ENCODE peak calls at places on chromosomes 13 and 19, in seven cellular contexts. R, G, K, P, T, M and Z are unnamed samples.

GRCh38 chr19:17302391-17303166 is 646 bp downstream of the ABHD8 start:
- DNase-seq in R (no peak), G (no peak), K (no peak), P (peak; percentile 33), T (peak; percentile 85), M (no peak), Z (no peak)

GRCh38 chr19:13946414-13946813 is 5.9 kb upstream of the DCAF15 start:
- DNase-seq in R (no peak), G (no peak), K (no peak), P (no peak), T (no peak), M (no peak), Z (peak; percentile 87)

GRCh38 chr19:46082728-46083050 is 41.8 kb downstream of the IGFL3 start:
- DNase-seq in R (no peak), G (no peak), K (no peak), P (no peak), T (no peak), M (no peak), Z (peak; percentile 89)

GRCh38 chr13:85430216-85430615 is 369.0 kb downstream of the SLITRK6 start:
- DNase-seq in R (no peak), G (no peak), K (no peak), P (no peak), T (no peak), M (no peak), Z (peak; percentile 26)

GRCh38 chr13:54633461-54633860 is 1604.8 kb downstream of the OLFM4 start:
- DNase-seq in R (no peak), G (no peak), K (no peak), P (no peak), T (no peak), M (no peak), Z (no peak)

GRCh38 chr19:35347171-35347929 is at the start of gene FFAR1:
- DNase-seq in R (no peak), G (no peak), K (no peak), P (peak; percentile 42), T (peak; percentile 81), M (peak; percentile 29), Z (no peak)

GRCh38 chr13:95814494-95814893 is 137.6 kb downstream of the DNAJC3 start:
- DNase-seq in R (no peak), G (no peak), K (no peak), P (no peak), T (no peak), M (no peak), Z (no peak)

GRCh38 chr13:50123862-50124535 is 108.8 kb downstream of the KCNRG start:
- DNase-seq in R (peak; percentile 87), G (peak; percentile 87), K (peak; percentile 97), P (peak; percentile 89), T (no peak), M (peak; percentile 90), Z (peak; percentile 69)

GRCh38 chr13:80199585-80200292 is 141.2 kb downstream of the SPRY2 start:
- DNase-seq in R (no peak), G (no peak), K (no peak), P (no peak), T (no peak), M (no peak), Z (no peak)

GRCh38 chr13:26228080-26228479 is 6.0 kb upstream of the RNF6 start:
- DNase-seq in R (no peak), G (no peak), K (no peak), P (no peak), T (no peak), M (no peak), Z (no peak)

GRCh38 chr13:113907637-113908617 is 44.1 kb upstream of the GAS6 start:
- DNase-seq in R (no peak), G (no peak), K (peak; percentile 97), P (no peak), T (no peak), M (no peak), Z (peak; percentile 93)

GRCh38 chr13:41546372-41547252 is 89.3 kb downstream of the RGCC start:
- DNase-seq in R (no peak), G (no peak), K (peak; percentile 89), P (no peak), T (no peak), M (no peak), Z (peak; percentile 78)

GRCh38 chr19:5719274-5719960 is 529 bp downstream of the LONP1 start:
- DNase-seq in R (no peak), G (no peak), K (peak; percentile 13), P (peak; percentile 44), T (no peak), M (no peak), Z (no peak)

GRCh38 chr13:38346764-38347163 is 2.9 kb upstream of the UFM1 start:
- DNase-seq in R (no peak), G (no peak), K (no peak), P (no peak), T (no peak), M (no peak), Z (peak; percentile 36)

GRCh38 chr13:114105351-114106225 is 26.8 kb downstream of the RASA3 start:
- DNase-seq in R (peak; percentile 14), G (no peak), K (no peak), P (peak; percentile 1), T (peak; percentile 75), M (peak; percentile 18), Z (no peak)

GRCh38 chr19:3478409-3479176 is 1.7 kb downstream of the SMIM24 start:
- DNase-seq in R (no peak), G (no peak), K (no peak), P (no peak), T (no peak), M (peak; percentile 15), Z (no peak)

GRCh38 chr19:52566588-52566987 is 3.5 kb upstream of the ZNF701 start:
- DNase-seq in R (no peak), G (no peak), K (peak; percentile 84), P (no peak), T (no peak), M (no peak), Z (peak; percentile 84)

GRCh38 chr19:7559102-7559501 is 23.6 kb downstream of the PNPLA6 start:
- DNase-seq in R (no peak), G (no peak), K (no peak), P (no peak), T (no peak), M (no peak), Z (no peak)

GRCh38 chr19:1425102-1425842 is 12.9 kb upstream of the RPS15 start:
- DNase-seq in R (no peak), G (no peak), K (no peak), P (peak; percentile 92), T (no peak), M (no peak), Z (peak; percentile 93)
- H3K4me1 ChIP-seq in R (no peaks in the 10 kb centered on the region), G (peaks cover 28% of the 10 kb centered on the region), K (no peaks in the 10 kb centered on the region), P (peaks cover 8% of the 10 kb centered on the region), T (no peaks in the 10 kb centered on the region), M (no peaks in the 10 kb centered on the region), Z (peaks cover 7% of the 10 kb centered on the region)

GRCh38 chr19:31144471-31144870 is 204.8 kb downstream of the TSHZ3 start:
- DNase-seq in R (no peak), G (no peak), K (no peak), P (no peak), T (no peak), M (no peak), Z (no peak)

GRCh38 chr19:31140717-31141116 is 208.5 kb downstream of the TSHZ3 start:
- DNase-seq in R (no peak), G (no peak), K (peak; percentile 55), P (no peak), T (no peak), M (no peak), Z (peak; percentile 62)

GRCh38 chr19:31144069-31144468 is 205.2 kb downstream of the TSHZ3 start:
- DNase-seq in R (no peak), G (no peak), K (no peak), P (peak; percentile 2), T (no peak), M (no peak), Z (no peak)

GRCh38 chr19:31139871-31140505 is 209.2 kb downstream of the TSHZ3 start:
- DNase-seq in R (no peak), G (no peak), K (peak; percentile 90), P (no peak), T (no peak), M (no peak), Z (peak; percentile 85)

DNA sequence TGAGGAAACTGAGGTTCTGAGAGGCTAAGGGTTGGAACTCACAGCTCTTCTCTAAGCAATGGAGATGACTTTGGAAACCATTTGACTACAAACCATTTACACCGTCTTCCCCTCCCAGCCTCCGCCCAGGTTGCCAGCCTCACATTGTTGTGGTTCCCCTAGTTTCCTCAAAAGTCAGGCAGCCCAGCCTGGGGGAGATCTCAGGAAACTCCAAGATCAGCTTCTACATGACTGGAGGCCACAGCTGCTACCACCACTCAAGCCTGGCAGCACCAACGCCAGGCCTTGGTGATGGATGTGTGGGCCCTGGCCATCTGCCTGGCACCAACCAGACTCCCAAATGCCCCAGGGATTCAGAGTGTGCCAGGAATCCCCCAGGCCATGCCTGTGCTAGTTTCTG is 207.9 kb downstream of the TSHZ3 start:
- DNase-seq in R (no peak), G (no peak), K (no peak), P (no peak), T (no peak), M (no peak), Z (no peak)
- H3K27ac ChIP-seq in R (no peak overlapping the region), G (no peak overlapping the region), K (no peak overlapping the region), P (no peak overlapping the region), T (peak overlapping the region; percentile 1), M (no peak overlapping the region), Z (no peak overlapping the region)

GRCh38 chr13:31051999-31052398 is 109.7 kb downstream of the HSPH1 start:
- DNase-seq in R (no peak), G (no peak), K (peak; percentile 8), P (no peak), T (no peak), M (no peak), Z (no peak)
- TF ChIP-seq CTCF in R (no peak), G (no peak), K (no peak), P (no peak), T (no peak), M (no peak), Z (peak; percentile 39)

DNA sequence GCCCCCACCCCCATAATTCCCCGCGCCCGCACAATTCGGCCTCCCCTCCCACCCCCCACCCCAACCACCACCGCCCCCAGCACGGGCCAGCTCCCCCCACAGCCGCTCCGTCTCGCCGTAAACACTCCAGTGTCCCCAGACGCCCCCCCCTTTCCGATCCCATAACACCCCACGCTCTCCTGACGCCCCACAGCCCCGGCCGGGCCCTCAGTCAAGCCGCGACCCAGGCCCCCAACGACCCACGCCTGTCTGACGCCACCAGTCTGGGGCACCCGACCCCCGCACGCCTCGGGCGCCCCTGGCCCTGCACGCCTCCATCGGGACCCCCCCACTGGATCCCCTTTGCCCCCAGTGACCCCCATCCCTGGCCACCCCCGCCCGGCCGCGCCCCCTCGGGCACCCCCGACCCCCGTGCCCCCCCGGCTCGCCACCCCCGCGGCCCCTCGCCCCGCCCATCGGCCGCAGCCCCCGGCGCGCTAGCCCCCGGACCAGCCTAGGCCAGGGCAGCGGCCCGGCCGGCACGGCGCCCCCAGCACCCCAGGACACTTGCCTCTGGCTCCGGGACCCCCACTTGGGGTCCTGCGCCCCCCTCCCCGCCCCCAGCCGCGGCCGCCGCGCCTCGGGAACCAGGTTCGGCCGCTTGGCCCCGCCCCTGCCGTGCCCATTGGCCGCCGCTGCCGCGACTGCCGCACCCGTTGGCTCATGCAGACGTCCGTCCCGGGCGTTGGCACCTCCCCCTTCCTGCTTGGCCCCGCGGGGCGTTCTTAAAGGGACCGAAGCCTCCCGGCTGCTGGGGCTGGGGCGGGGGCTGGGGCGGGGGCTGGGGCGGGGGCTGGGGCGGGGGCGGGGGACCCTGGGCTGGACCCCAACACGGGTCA is at the start of gene FKBP8:
- DNase-seq in R (peak; percentile 94), G (peak; percentile 94), K (peak; percentile 79), P (peak; percentile 95), T (peak; percentile 97), M (peak; percentile 93), Z (peak; percentile 52)
- H3K4me1 ChIP-seq in R (peaks cover 5% of the 10 kb centered on the region), G (peaks cover 17% of the 10 kb centered on the region), K (peaks cover 7% of the 10 kb centered on the region), P (peaks cover 2% of the 10 kb centered on the region), T (peaks cover 22% of the 10 kb centered on the region), M (peaks cover 18% of the 10 kb centered on the region), Z (peaks cover 5% of the 10 kb centered on the region)

GRCh38 chr13:109700176-109700575 is 86.2 kb downstream of the IRS2 start:
- DNase-seq in R (peak; percentile 49), G (peak; percentile 88), K (peak; percentile 24), P (peak; percentile 63), T (no peak), M (peak; percentile 75), Z (peak; percentile 66)
- H3K27ac ChIP-seq in R (no peak overlapping the region), G (no peak overlapping the region), K (no peak overlapping the region), P (no peak overlapping the region), T (no peak overlapping the region), M (no peak overlapping the region), Z (no peak overlapping the region)